ENCODE peak calls at places on chromosomes 13 and 19, in six cellular contexts. S is cardiac fibroblast; F is activated CD8-positive, alpha-beta memory T cell treated with anti-CD3 and anti-CD28 coated beads, Interleukin-2, amount 50 U/mL, for 48 hours; O is fibroblast of lung; V is germinal center; Q is ecto neural progenitor cell. E is an unnamed sample.

GRCh38 chr13:98730441-98730840 is 22.0 kb downstream of the SLC15A1 start:
- DNase-seq in F (no peak), Q (no peak), V (no peak), S (no peak), O (no peak), E (no peak)

GRCh38 chr13:40130871-40131636 is 475.6 kb downstream of the COG6 start:
- DNase-seq in S (peak; percentile 59), V (no peak), O (peak; percentile 68), F (no peak), Q (no peak), E (peak; percentile 21)

GRCh38 chr13:65456150-65456912 is 1773.8 kb downstream of the PCDH9 start:
- DNase-seq in S (no peak), O (no peak), V (no peak), F (no peak), Q (no peak), E (no peak)

GRCh38 chr19:29001006-29001921 is 211.7 kb downstream of the UQCRFS1 start:
- DNase-seq in F (no peak), V (no peak), O (no peak), S (no peak), Q (no peak), E (no peak)

GRCh38 chr13:86559915-86560314 is 760.7 kb upstream of the SLITRK6 start:
- DNase-seq in S (no peak), Q (no peak), F (no peak), V (no peak), O (no peak), E (no peak)

GRCh38 chr19:34960940-34961679 is 2.9 kb downstream of the ZNF792 start:
- DNase-seq in V (no peak), F (no peak), S (no peak), O (no peak), Q (no peak), E (no peak)

GRCh38 chr13:99062593-99062992 is 84.7 kb upstream of the DOCK9 start:
- DNase-seq in O (peak; percentile 75), S (peak; percentile 72), F (no peak), Q (no peak), V (no peak), E (no peak)

GRCh38 chr13:101942038-101942437 is 459.8 kb downstream of the FGF14 start:
- DNase-seq in F (no peak), Q (no peak), V (no peak), O (peak; percentile 59), S (peak; percentile 7), E (peak; percentile 19)

GRCh38 chr13:98513837-98514236 is 63.1 kb downstream of the STK24 start:
- DNase-seq in S (no peak), O (no peak), V (no peak), F (no peak), Q (no peak), E (no peak)

GRCh38 chr13:83183439-83184149 is 698.7 kb downstream of the SLITRK1 start:
- DNase-seq in S (no peak), Q (no peak), F (no peak), V (no peak), O (no peak), E (no peak)

GRCh38 chr19:39997595-39998216 is 846 bp downstream of the ZNF546 start:
- DNase-seq in V (no peak), Q (no peak), O (peak; percentile 63), S (peak; percentile 10), F (no peak), E (no peak)

GRCh38 chr19:5787554-5788182 is 3.1 kb upstream of the PRR22 start:
- DNase-seq in F (no peak), V (no peak), O (no peak), S (no peak), Q (no peak), E (no peak)

GRCh38 chr19:49135686-49136085 is 16.3 kb downstream of the PPFIA3 start:
- DNase-seq in S (no peak), O (no peak), V (no peak), Q (no peak), F (no peak), E (no peak)

GRCh38 chr13:59519776-59520175 is 644.0 kb downstream of the DIAPH3 start:
- DNase-seq in F (no peak), O (peak; percentile 28), V (no peak), Q (no peak), S (no peak), E (no peak)

GRCh38 chr13:33487575-33488243 is 202.2 kb upstream of the STARD13 start:
- DNase-seq in O (peak; percentile 65), Q (no peak), V (peak; percentile 2), F (no peak), S (peak; percentile 68), E (no peak)

GRCh38 chr13:27354379-27354778 is 70.0 kb upstream of the GTF3A start:
- DNase-seq in S (peak; percentile 61), O (peak; percentile 77), V (no peak), Q (no peak), F (no peak), E (no peak)

GRCh38 chr13:67048793-67049150 is 181.4 kb downstream of the PCDH9 start:
- DNase-seq in F (no peak), S (peak; percentile 85), O (peak; percentile 87), V (no peak), Q (no peak), E (no peak)

GRCh38 chr13:31166591-31166990 is 4.9 kb upstream of the HSPH1 start:
- DNase-seq in O (no peak), F (no peak), V (no peak), Q (no peak), S (no peak), E (no peak)

GRCh38 chr19:11736696-11737095 is 2.0 kb downstream of the ZNF823 start:
- DNase-seq in O (peak; percentile 11), V (peak; percentile 50), S (peak; percentile 36), F (peak; percentile 54), Q (no peak), E (peak; percentile 19)

GRCh38 chr19:45947926-45948325 is 25.7 kb downstream of the NOVA2 start:
- DNase-seq in Q (no peak), S (no peak), O (no peak), V (no peak), F (no peak), E (no peak)

GRCh38 chr19:12754465-12755196 is 3.0 kb downstream of the BEST2 start:
- DNase-seq in O (no peak), F (no peak), Q (no peak), V (no peak), S (no peak), E (no peak)

GRCh38 chr19:49761625-49762311 is 1.3 kb downstream of the TSKS start:
- DNase-seq in S (peak; percentile 86), O (peak; percentile 65), V (no peak), Q (no peak), F (no peak), E (no peak)

GRCh38 chr19:48190288-48191284 is 20.1 kb downstream of the ZSWIM9 start:
- DNase-seq in F (no peak), Q (peak; percentile 84), O (peak; percentile 56), V (peak; percentile 67), S (peak; percentile 40), E (peak; percentile 26)

GRCh38 chr19:29367701-29368306 is 154.9 kb upstream of the UQCRFS1 start:
- DNase-seq in O (no peak), F (peak; percentile 6), Q (peak; percentile 29), S (no peak), V (no peak), E (no peak)

E was measured in transverse colon.